ENCODE peak calls at places on chromosomes 2 and 18, in nine cellular contexts. V is stimulated activated CD8-positive, alpha-beta memory T cell treated with anti-CD3 and anti-CD28 coated beads, Interleukin-4, amount 100 ng/mL, for 4 hours; E is COR-L47; B is activated T-cell treated with anti-CD3 and anti-CD28 coated beads for 1 hour; N is frontal cortex; S is ELR; Z is AG04450; D is skeletal muscle cell; O is NCI-H774. A is an unnamed sample.

GRCh38 chr2:200383380-200384110 is 77.1 kb downstream of the SPATS2L start:
- DNase-seq in V (no peak), E (no peak), B (no peak), N (peak), S (peak), Z (no peak), D (peak), O (peak), A (no peak)

GRCh38 chr18:49041677-49042570 is 91.2 kb upstream of the SMAD7 start:
- DNase-seq in V (no peak), E (peak), B (peak), N (no peak), S (peak), Z (peak), D (no peak), O (no peak), A (peak)

GRCh38 chr18:48569915-48570264 is 31.1 kb downstream of the CTIF start:
- DNase-seq in V (no peak), E (peak), B (no peak), N (no peak), S (no peak), Z (no peak), D (no peak), O (no peak), A (no peak)

GRCh38 chr2:63124209-63124608 is 73.6 kb downstream of the OTX1 start:
- DNase-seq in V (no peak), E (no peak), B (no peak), N (no peak), S (no peak), Z (no peak), D (no peak), O (no peak), A (no peak)

GRCh38 chr18:23906658-23907057 is 107.9 kb upstream of the TTC39C start:
- DNase-seq in V (no peak), E (no peak), B (no peak), N (no peak), S (no peak), Z (no peak), D (no peak), O (no peak), A (no peak)

GRCh38 chr2:160651416-160652200 is 158.0 kb upstream of the RBMS1 start:
- DNase-seq in V (no peak), E (no peak), B (no peak), N (peak), S (no peak), Z (no peak), D (peak), O (no peak), A (no peak)

GRCh38 chr2:24471662-24472061 is 19.4 kb upstream of the NCOA1 start:
- DNase-seq in V (no peak), E (no peak), B (no peak), N (no peak), S (no peak), Z (no peak), D (no peak), O (no peak), A (no peak)

GRCh38 chr2:28991021-28991420 is 9.9 kb downstream of the TOGARAM2 start:
- DNase-seq in V (no peak), E (no peak), B (no peak), N (no peak), S (no peak), Z (no peak), D (no peak), O (no peak), A (no peak)

GRCh38 chr2:9221223-9221622 is 14.6 kb downstream of the ASAP2 start:
- DNase-seq in V (no peak), E (no peak), B (no peak), N (no peak), S (no peak), Z (no peak), D (no peak), O (no peak), A (no peak)